ENCODE peak calls at places on chromosomes 11 and 22, in eight cellular contexts. Q is RWPE1; H is GM13976; J is NCI-H1105 treated with DMSO at 0.1 percent for 48 hours; W is OCI-LY7; S is RCC 7860; Y is activated CD8-positive, alpha-beta memory T cell treated with anti-CD3 and anti-CD28 coated beads, Interleukin-2, amount 50 U/mL, for 48 hours; B is endothelial cell of umbilical vein. L is an unnamed sample.

GRCh38 chr11:44604171-44604581 is 38.7 kb downstream of the CD82 start:
- DNase-seq in S (no peak), B (no peak), H (no peak), Y (no peak), W (no peak), J (peak; percentile 88), Q (no peak), L (peak; percentile 40)

GRCh38 chr22:28716686-28717085 is 24.9 kb downstream of the CHEK2 start:
- DNase-seq in B (no peak), J (no peak), S (no peak), H (no peak), Y (no peak), Q (no peak), W (no peak), L (no peak)

GRCh38 chr11:103528046-103528445 is 418.8 kb downstream of the DYNC2H1 start:
- DNase-seq in W (no peak), J (no peak), S (no peak), Y (no peak), H (no peak), Q (no peak), B (no peak), L (no peak)

GRCh38 chr22:35633520-35633919 is 14.7 kb upstream of the APOL6 start:
- DNase-seq in B (no peak), Q (no peak), J (no peak), Y (no peak), W (no peak), H (no peak), S (no peak), L (no peak)

GRCh38 chr11:86388198-86388597 is 13.5 kb downstream of the CCDC81 start:
- DNase-seq in S (no peak), B (no peak), J (no peak), Y (no peak), Q (no peak), W (no peak), H (no peak), L (no peak)

GRCh38 chr11:27279491-27279890 is 83.5 kb downstream of the CCDC34 start:
- DNase-seq in S (no peak), Q (no peak), Y (no peak), H (no peak), J (no peak), B (no peak), W (no peak), L (no peak)

GRCh38 chr11:65352783-65353182 is 1.8 kb upstream of the TIGD3 start:
- DNase-seq in Q (no peak), H (no peak), B (peak; percentile 29), Y (no peak), W (peak; percentile 44), J (peak; percentile 6), S (no peak), L (peak; percentile 29)

GRCh38 chr22:47062126-47062525 is 299.7 kb downstream of the TBC1D22A start:
- DNase-seq in J (no peak), B (no peak), W (no peak), Q (no peak), S (no peak), H (no peak), Y (peak; percentile 18), L (no peak)

GRCh38 chr11:7515544-7515943 is 1.7 kb downstream of the PPFIBP2 start:
- DNase-seq in W (no peak), Q (no peak), B (no peak), Y (no peak), S (no peak), J (no peak), H (no peak), L (no peak)

GRCh38 chr11:859394-860131 is 16.9 kb downstream of the TSPAN4 start:
- DNase-seq in W (no peak), B (peak; percentile 64), H (no peak), S (no peak), Q (peak; percentile 63), Y (no peak), J (peak; percentile 81), L (no peak)

GRCh38 chr22:48748860-48749554 is 1078.7 kb downstream of the BRD1 start:
- DNase-seq in S (no peak), J (no peak), W (no peak), B (no peak), Y (peak; percentile 7), Q (no peak), H (no peak), L (no peak)

GRCh38 chr11:131745405-131745804 is 375.0 kb downstream of the NTM start:
- DNase-seq in Q (no peak), Y (no peak), H (no peak), W (no peak), S (no peak), J (no peak), B (peak; percentile 78), L (peak; percentile 73)

GRCh38 chr11:62791501-62792192 is at the start of gene TMEM223:
- DNase-seq in H (peak; percentile 93), W (peak; percentile 87), S (peak; percentile 55), B (peak; percentile 81), Y (peak; percentile 93), J (peak; percentile 76), Q (peak; percentile 82), L (peak; percentile 82)

GRCh38 chr22:19218541-19219233 is 40.2 kb upstream of the SLC25A1 start:
- DNase-seq in W (no peak), H (no peak), J (no peak), Y (no peak), Q (no peak), B (no peak), S (no peak), L (no peak)

GRCh38 chr11:79013509-79013908 is 427.3 kb downstream of the TENM4 start:
- DNase-seq in H (no peak), S (peak; percentile 33), J (no peak), Y (no peak), Q (no peak), W (no peak), B (peak; percentile 10), L (peak; percentile 41)

GRCh38 chr22:24416611-24417010 is 10.8 kb upstream of the ADORA2A start:
- DNase-seq in W (no peak), Y (no peak), B (no peak), S (no peak), J (no peak), H (no peak), Q (no peak), L (no peak)

GRCh38 chr22:44181912-44182590 is 1.3 kb downstream of the PARVG start:
- DNase-seq in W (no peak), Y (peak; percentile 68), B (no peak), H (no peak), S (no peak), J (no peak), Q (no peak), L (no peak)

GRCh38 chr22:46063861-46064235 is 86.5 kb upstream of the PPARA start:
- DNase-seq in W (no peak), J (peak; percentile 70), Q (no peak), H (no peak), Y (no peak), S (no peak), B (no peak), L (peak; percentile 59)

GRCh38 chr11:70739091-70739490 is 340.8 kb downstream of the CTTN start:
- DNase-seq in Q (no peak), W (no peak), B (no peak), S (no peak), H (no peak), Y (no peak), J (no peak), L (no peak)

GRCh38 chr11:89736566-89736965 is 26.5 kb downstream of the TRIM77 start:
- DNase-seq in Y (no peak), B (no peak), W (no peak), H (no peak), Q (no peak), J (no peak), S (no peak), L (no peak)

GRCh38 chr22:35617137-35617755 is at the start of gene MB:
- DNase-seq in W (no peak), H (no peak), Q (no peak), J (no peak), S (no peak), Y (no peak), B (no peak), L (no peak)

GRCh38 chr11:64838600-64839334 is 5.7 kb downstream of the CDC42BPG start:
- DNase-seq in Q (no peak), H (no peak), J (no peak), Y (no peak), S (no peak), W (no peak), B (no peak), L (no peak)

GRCh38 chr22:31578171-31578570 is 81.8 kb downstream of the SFI1 start:
- DNase-seq in B (no peak), H (no peak), Y (no peak), S (no peak), J (no peak), Q (no peak), W (no peak), L (no peak)

GRCh38 chr22:49522582-49523373 is 304.9 kb downstream of the BRD1 start:
- DNase-seq in H (no peak), W (no peak), Y (no peak), B (no peak), S (no peak), J (no peak), Q (no peak), L (no peak)

GRCh38 chr22:46538816-46539163 is 1.4 kb upstream of the CELSR1 start:
- DNase-seq in J (no peak), S (peak; percentile 48), W (no peak), B (no peak), H (no peak), Y (peak; percentile 65), Q (no peak), L (peak; percentile 64)

GRCh38 chr11:114147389-114148382 is 88.2 kb downstream of the ZBTB16 start:
- DNase-seq in B (peak; percentile 26), W (no peak), Q (no peak), Y (no peak), J (no peak), H (no peak), S (no peak), L (no peak)

GRCh38 chr11:132312616-132313210 is 942.3 kb downstream of the NTM start:
- DNase-seq in J (peak; percentile 25), S (no peak), W (peak; percentile 5), Y (no peak), Q (peak; percentile 2), B (no peak), H (peak; percentile 57), L (peak; percentile 16)